ENCODE peak calls at places on chromosomes 2 and 18, in eight cellular contexts. S is transverse colon, O is uterus, I is endothelial cell of umbilical vein, B is GM12892, H is stomach, G is gastrocnemius medialis, E is ovary. F is an unnamed sample.

GRCh38 chr2:88521445-88522070 is 69.1 kb upstream of the FOXI3 start:
- DNase-seq in B (no peak), I (no peak), G (no peak), S (no peak), O (no peak), H (no peak), E (no peak), F (no peak)

GRCh38 chr2:174750923-174751441 is 13.3 kb downstream of the CHRNA1 start:
- DNase-seq in E (no peak), B (no peak), O (no peak), I (no peak), H (no peak), S (no peak), G (no peak), F (no peak)

GRCh38 chr2:221649045-221649444 is 76.9 kb upstream of the EPHA4 start:
- DNase-seq in H (no peak), B (no peak), E (no peak), S (no peak), O (no peak), G (no peak), I (peak), F (peak)

GRCh38 chr2:199466704-199467461 is 9.1 kb upstream of the SATB2 start:
- DNase-seq in E (no peak), S (peak), I (no peak), B (no peak), G (no peak), O (no peak), H (no peak), F (no peak)

GRCh38 chr2:172065086-172065485 is 20.2 kb upstream of the DLX1 start:
- DNase-seq in B (no peak), E (no peak), G (no peak), S (no peak), H (no peak), I (no peak), O (no peak), F (no peak)

GRCh38 chr18:9631814-9632496 is 17.6 kb upstream of the PPP4R1 start:
- DNase-seq in S (no peak), O (no peak), H (no peak), B (no peak), G (no peak), I (peak), E (no peak), F (no peak)

GRCh38 chr2:74142340-74142739 is 5.4 kb downstream of the BOLA3 start:
- DNase-seq in B (no peak), O (no peak), I (no peak), E (no peak), S (no peak), G (no peak), H (no peak), F (no peak)

GRCh38 chr2:204380141-204380881 is 165.0 kb upstream of the PARD3B start:
- DNase-seq in E (no peak), B (no peak), O (no peak), G (no peak), H (no peak), I (no peak), S (no peak), F (no peak)

GRCh38 chr2:3662239-3662638 is 4.2 kb downstream of the ALLC start:
- DNase-seq in O (no peak), E (no peak), H (no peak), I (no peak), B (no peak), S (no peak), G (no peak), F (no peak)

GRCh38 chr2:239822146-239822945 is 202.8 kb downstream of the NDUFA10 start:
- DNase-seq in B (no peak), S (no peak), G (no peak), O (no peak), E (no peak), I (no peak), H (peak), F (peak)

DNA sequence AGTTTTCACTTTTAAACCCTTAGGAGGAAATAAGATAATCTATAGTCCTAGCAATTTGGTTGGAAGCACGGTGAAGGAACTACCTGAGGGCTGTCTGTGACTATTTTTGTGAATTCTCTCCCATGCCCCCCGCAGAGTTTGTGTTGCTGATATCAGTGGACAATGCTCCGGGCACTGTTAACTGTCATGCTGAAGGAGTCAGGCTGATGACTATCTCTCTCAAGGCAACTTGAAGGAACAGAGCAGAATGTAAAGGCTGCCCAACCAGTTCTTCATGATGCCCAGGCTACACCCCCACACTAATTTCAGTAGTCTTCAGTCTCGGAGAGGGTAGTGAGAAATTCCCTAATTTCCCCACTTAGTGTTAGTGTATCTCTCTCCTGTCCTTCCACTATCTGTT is 21.6 kb upstream of the RAB6C start:
- DNase-seq in I (no peak), B (no peak), O (no peak), G (no peak), E (no peak), S (no peak), H (no peak), F (no peak)
- TF ChIP-seq POLR2A in I (no peak), B (no peak), O (no peak), G (no peak), E (no peak), S (no peak), H (no peak), F (no peak)

GRCh38 chr18:7117390-7118355 is at the start of gene LAMA1:
- DNase-seq in E (peak), O (no peak), G (no peak), B (no peak), I (no peak), H (no peak), S (no peak), F (no peak)
- TF ChIP-seq POLR2A in E (no peak), O (no peak), G (no peak), B (no peak), I (no peak), H (no peak), S (no peak), F (no peak)

DNA sequence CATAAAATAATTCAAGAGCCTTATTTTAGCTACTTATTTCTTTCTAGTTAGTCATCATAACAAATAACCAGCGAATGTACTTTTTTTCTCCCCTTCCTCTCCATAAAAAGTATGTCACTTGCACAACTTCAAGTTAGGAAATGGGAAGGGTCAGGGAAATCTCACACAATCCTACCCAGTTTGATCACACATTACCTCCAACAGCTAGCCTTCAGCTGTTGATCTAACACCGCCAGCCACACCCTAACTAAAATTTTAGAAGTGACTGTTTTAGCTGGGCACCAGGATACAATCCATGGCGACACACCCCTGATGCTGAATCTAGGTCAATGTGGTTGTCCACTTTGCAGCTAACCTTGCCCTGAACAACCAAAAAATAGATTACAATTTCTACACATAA is 7.4 kb upstream of the COL3A1 start:
- DNase-seq in I (no peak), E (no peak), G (no peak), H (no peak), B (no peak), O (no peak), S (no peak), F (no peak)
- TF ChIP-seq POLR2A in I (no peak), E (no peak), G (no peak), H (no peak), B (no peak), O (no peak), S (no peak), F (no peak)

GRCh38 chr2:127082974-127083373 is 24.0 kb downstream of the BIN1 start:
- DNase-seq in I (no peak), O (no peak), S (no peak), H (no peak), E (no peak), B (no peak), G (peak), F (no peak)
- TF ChIP-seq POLR2A in I (no peak), O (no peak), S (no peak), H (no peak), E (no peak), B (no peak), G (no peak), F (no peak)

DNA sequence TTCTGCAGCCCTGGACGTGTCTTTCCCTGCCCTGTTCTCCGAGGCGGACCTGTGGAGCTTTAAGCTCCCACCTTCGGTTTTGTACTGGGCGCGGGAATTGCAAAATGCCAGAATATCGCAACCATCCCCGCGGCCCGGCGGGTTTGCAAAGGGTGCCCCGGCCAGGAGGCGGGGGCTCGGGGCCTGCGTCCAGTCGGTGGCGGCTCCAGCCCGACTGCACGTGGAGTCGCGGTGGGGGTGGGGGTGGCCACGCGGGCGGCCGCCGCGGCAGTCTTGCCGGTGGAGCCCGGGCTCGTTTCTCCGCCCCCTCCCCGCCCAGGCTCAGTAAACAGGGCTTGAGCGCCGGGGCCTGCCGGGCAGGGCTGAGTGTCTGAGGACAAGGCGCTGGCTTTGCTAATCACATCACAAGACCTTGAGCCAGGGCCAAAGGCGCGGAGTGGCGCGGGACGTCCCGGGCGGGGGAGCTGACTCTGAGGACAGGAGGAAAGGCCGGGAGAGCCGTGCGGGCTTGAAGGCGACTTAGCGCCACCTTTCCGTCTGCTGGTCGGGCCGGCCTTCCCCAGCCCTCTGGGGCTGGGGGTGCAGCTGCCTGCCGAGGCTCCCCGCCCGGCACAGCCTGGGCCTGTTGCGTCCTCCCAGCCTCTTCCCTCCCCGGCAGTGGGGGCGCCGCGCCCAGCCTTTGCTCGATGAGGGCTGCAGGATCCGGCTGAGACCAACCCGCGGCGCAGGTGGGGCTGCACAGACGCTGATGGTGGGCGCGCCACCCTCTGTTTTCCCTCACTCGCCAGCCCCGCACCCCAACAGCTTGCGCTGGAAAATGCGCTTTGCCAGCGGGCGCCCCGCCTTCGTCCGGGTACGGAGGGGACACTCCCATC is 786 bp upstream of the ZFP36L2 start:
- DNase-seq in S (peak), I (peak), E (peak), B (peak), G (peak), H (peak), O (peak), F (peak)
- TF ChIP-seq POLR2A in S (peak), I (peak), E (peak), B (no peak), G (no peak), H (no peak), O (peak), F (no peak)

DNA sequence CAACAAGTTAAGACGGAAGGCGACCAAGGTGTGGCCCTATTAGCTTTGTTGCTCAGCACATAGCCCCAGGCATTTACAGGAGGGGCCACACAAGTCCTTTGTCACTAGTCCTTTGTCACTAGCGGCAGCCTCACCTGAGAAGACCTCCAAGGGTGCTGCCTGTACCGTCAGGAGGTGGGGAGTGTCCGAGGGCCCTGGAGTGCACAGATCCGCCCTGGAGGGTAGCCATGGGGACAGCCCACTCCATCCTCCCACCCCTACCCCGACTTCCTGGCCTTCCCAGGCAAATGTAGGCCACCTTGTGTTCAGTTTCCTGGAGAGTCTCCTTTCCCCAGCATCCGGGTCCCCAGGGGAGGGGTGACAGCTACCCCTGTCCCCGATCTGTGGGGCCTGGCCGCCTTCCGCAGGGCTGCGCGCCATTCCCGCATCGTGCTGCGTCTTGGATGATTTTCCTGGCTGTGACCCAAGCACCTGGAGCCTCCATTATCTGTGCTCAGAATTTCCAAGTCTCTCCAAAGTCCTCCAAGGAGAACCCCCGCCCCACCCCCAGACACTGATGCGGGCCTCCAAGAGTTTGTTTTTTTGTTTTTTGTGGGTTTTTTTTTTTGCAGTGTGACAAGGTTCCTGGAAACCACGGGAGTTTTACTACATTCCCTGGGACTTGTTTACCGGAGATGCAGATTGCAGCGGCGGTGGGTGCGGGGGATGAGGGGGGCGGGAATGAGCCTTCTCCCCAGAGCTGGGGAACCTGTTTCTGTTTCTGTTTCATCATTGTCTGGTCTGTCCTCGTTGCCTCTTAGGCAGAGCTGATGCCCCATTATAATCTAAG is 28.6 kb downstream of the TEX44 start:
- DNase-seq in H (no peak), G (no peak), I (no peak), B (no peak), O (peak), S (peak), E (peak), F (peak)
- TF ChIP-seq POLR2A in H (no peak), G (no peak), I (no peak), B (no peak), O (no peak), S (no peak), E (no peak), F (no peak)

DNA sequence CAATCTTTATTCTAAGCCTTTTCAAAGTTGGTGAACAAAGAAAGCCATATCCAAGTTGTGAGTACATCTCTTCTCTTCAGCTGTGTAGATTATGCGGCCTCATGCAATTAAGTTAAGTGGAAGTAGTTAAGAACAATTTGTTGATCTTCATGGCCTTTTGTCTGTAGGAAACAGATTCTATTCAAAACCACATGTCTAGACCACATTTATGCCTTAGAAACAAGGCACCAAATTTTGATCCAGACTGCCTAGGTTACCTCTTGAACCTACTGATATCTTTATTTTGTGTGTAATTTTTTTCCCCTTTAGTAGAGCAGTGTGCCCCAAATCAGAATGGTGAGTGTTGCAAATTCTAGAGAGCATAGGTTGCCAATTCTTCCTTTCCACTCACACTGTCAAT is 101.6 kb upstream of the CERS6 start:
- DNase-seq in H (no peak), E (no peak), S (no peak), I (no peak), B (no peak), G (no peak), O (no peak), F (no peak)
- TF ChIP-seq POLR2A in H (no peak), E (no peak), S (no peak), I (no peak), B (no peak), G (no peak), O (no peak), F (no peak)

GRCh38 chr2:20595439-20596192 is 55.3 kb downstream of the HS1BP3 start:
- DNase-seq in H (peak), G (peak), E (peak), B (peak), O (peak), I (peak), S (peak), F (peak)
- TF ChIP-seq POLR2A in H (no peak), G (no peak), E (no peak), B (peak), O (no peak), I (peak), S (no peak), F (no peak)

GRCh38 chr2:84919885-84920580 is 14.6 kb downstream of the TMSB10 start:
- DNase-seq in H (no peak), O (peak), B (no peak), I (peak), S (peak), E (peak), G (peak), F (peak)
- TF ChIP-seq POLR2A in H (no peak), O (no peak), B (no peak), I (peak), S (no peak), E (no peak), G (peak), F (no peak)

F was measured in heart left ventricle.